ENCODE peak calls at places on chromosomes 7 and 10, in nine cellular contexts. C, G, N, O, H, E, A, Q and L are unnamed samples.

GRCh38 chr7:97022451-97023306 is 2.0 kb downstream of the DLX5 start:
- DNase-seq in C (no peak), G (peak; percentile 9), N (peak; percentile 55), O (no peak), H (no peak), E (no peak), A (peak; percentile 39), Q (no peak), L (no peak)

GRCh38 chr7:78444267-78444666 is 645.7 kb downstream of the PHTF2 start:
- DNase-seq in C (no peak), G (no peak), N (no peak), O (no peak), H (no peak), E (no peak), A (no peak), Q (no peak), L (no peak)

GRCh38 chr7:28329616-28330373 is 82.5 kb upstream of the CREB5 start:
- DNase-seq in C (no peak), G (no peak), N (no peak), O (no peak), H (peak; percentile 41), E (no peak), A (no peak), Q (no peak), L (no peak)

GRCh38 chr7:100481466-100481865 is 2.3 kb upstream of the NYAP1 start:
- DNase-seq in C (no peak), G (no peak), N (no peak), O (no peak), H (no peak), E (no peak), A (no peak), Q (no peak), L (no peak)

GRCh38 chr10:119817991-119818888 is 54.4 kb downstream of the MCMBP start:
- DNase-seq in C (peak; percentile 27), G (peak; percentile 42), N (peak; percentile 76), O (peak; percentile 71), H (peak; percentile 86), E (peak; percentile 50), A (peak; percentile 96), Q (peak; percentile 81), L (peak; percentile 52)

GRCh38 chr10:76354349-76354748 is 922.9 kb downstream of the LRMDA start:
- DNase-seq in C (no peak), G (no peak), N (no peak), O (no peak), H (no peak), E (no peak), A (no peak), Q (no peak), L (no peak)

GRCh38 chr7:85736085-85736484 is 549.2 kb upstream of the SEMA3D start:
- DNase-seq in C (no peak), G (no peak), N (peak; percentile 61), O (no peak), H (no peak), E (no peak), A (no peak), Q (no peak), L (no peak)

GRCh38 chr7:23105086-23105643 is 420 bp upstream of the KLHL7 start:
- DNase-seq in C (no peak), G (no peak), N (no peak), O (no peak), H (no peak), E (no peak), A (no peak), Q (no peak), L (no peak)

GRCh38 chr7:117229350-117229749 is 93.5 kb downstream of the WNT2 start:
- DNase-seq in C (no peak), G (no peak), N (no peak), O (no peak), H (peak; percentile 23), E (no peak), A (no peak), Q (no peak), L (no peak)

GRCh38 chr7:105751054-105751453 is 125.3 kb downstream of the ATXN7L1 start:
- DNase-seq in C (no peak), G (peak; percentile 52), N (no peak), O (no peak), H (no peak), E (no peak), A (no peak), Q (no peak), L (no peak)

GRCh38 chr7:64102656-64103400 is 57.6 kb downstream of the ZNF727 start:
- DNase-seq in C (no peak), G (no peak), N (no peak), O (no peak), H (no peak), E (no peak), A (no peak), Q (peak; percentile 35), L (no peak)

GRCh38 chr10:123135415-123136141 is at the start of gene HMX3:
- DNase-seq in C (no peak), G (no peak), N (no peak), O (no peak), H (no peak), E (no peak), A (peak; percentile 93), Q (no peak), L (no peak)

GRCh38 chr10:955127-955819 is 23.8 kb upstream of the LARP4B start:
- DNase-seq in C (no peak), G (no peak), N (no peak), O (peak; percentile 25), H (no peak), E (no peak), A (no peak), Q (no peak), L (no peak)

GRCh38 chr10:107165007-107165406 is 501 bp upstream of the SORCS1 start:
- DNase-seq in C (no peak), G (no peak), N (no peak), O (no peak), H (no peak), E (no peak), A (peak; percentile 24), Q (no peak), L (no peak)

GRCh38 chr10:5599613-5600520 is 66.5 kb downstream of the ASB13 start:
- DNase-seq in C (no peak), G (no peak), N (no peak), O (no peak), H (no peak), E (no peak), A (peak; percentile 64), Q (no peak), L (no peak)

GRCh38 chr10:124320778-124321432 is 97.8 kb downstream of the OAT start:
- DNase-seq in C (no peak), G (no peak), N (no peak), O (no peak), H (no peak), E (peak; percentile 19), A (peak; percentile 11), Q (no peak), L (no peak)

GRCh38 chr10:26593896-26594295 is 103.6 kb upstream of the PDSS1 start:
- DNase-seq in C (no peak), G (no peak), N (no peak), O (no peak), H (no peak), E (no peak), A (no peak), Q (no peak), L (no peak)

GRCh38 chr7:150755473-150756099 is 18.4 kb downstream of the GIMAP5 start:
- DNase-seq in C (no peak), G (no peak), N (no peak), O (peak; percentile 12), H (no peak), E (no peak), A (no peak), Q (no peak), L (no peak)

GRCh38 chr7:140559410-140559809 is 80.1 kb upstream of the MKRN1 start:
- DNase-seq in C (no peak), G (no peak), N (no peak), O (no peak), H (no peak), E (no peak), A (no peak), Q (peak; percentile 20), L (no peak)

GRCh38 chr10:112379635-112380296 is 5.8 kb downstream of the ACSL5 start:
- DNase-seq in C (no peak), G (no peak), N (no peak), O (no peak), H (no peak), E (peak; percentile 86), A (no peak), Q (no peak), L (no peak)

DNA sequence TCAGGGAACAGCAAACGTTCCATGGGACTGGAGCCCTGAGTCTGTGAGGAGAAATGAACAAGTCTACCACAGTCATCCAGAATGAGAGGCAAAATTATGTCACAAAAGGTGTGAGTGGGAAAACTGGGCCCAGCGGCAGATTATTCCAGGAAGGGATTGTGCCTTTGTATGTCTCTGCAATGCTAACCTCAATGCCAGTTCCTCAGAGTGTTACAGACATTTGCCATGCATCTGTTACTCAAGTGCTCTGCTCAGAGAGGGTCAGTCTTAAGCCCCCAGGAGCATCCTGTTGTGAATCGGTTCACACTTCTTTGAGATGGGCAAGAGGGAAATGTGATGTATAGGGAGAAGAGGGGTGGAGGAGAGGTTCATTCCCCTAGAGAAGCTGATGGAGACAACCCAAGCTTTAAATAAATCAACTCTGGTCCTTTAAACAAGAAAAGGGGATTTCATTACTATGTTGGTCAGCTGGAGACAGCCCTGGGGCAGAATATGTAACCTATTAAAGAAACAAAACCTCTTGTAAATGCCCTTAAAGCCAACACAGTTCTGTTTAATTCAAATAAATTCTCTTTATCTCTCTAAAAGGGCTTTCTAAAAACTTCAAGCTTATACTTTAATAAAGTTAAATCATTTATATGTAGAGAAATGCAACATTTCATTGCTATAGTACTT is 85.9 kb upstream of the GRB10 start:
- DNase-seq in C (no peak), G (no peak), N (no peak), O (no peak), H (peak; percentile 52), E (no peak), A (no peak), Q (no peak), L (no peak)
- TF ChIP-seq CTCF in C (no peak), G (no peak), N (no peak), O (no peak), H (no peak), E (no peak), A (no peak), Q (no peak), L (no peak)

GRCh38 chr7:24964177-24964576 is 15.8 kb downstream of the OSBPL3 start:
- DNase-seq in C (no peak), G (peak; percentile 52), N (no peak), O (no peak), H (no peak), E (no peak), A (no peak), Q (no peak), L (no peak)
- H3K4me1 ChIP-seq in C (peaks cover 9% of the 10 kb centered on the region), G (peaks cover 49% of the 10 kb centered on the region), N (no peaks in the 10 kb centered on the region), O (peaks cover 24% of the 10 kb centered on the region), H (no peaks in the 10 kb centered on the region), E (no peaks in the 10 kb centered on the region), A (peaks cover 11% of the 10 kb centered on the region), Q (no peaks in the 10 kb centered on the region), L (peaks cover 7% of the 10 kb centered on the region)

GRCh38 chr10:101106351-101106750 is 24.7 kb upstream of the TLX1 start:
- DNase-seq in C (no peak), G (no peak), N (no peak), O (no peak), H (no peak), E (no peak), A (no peak), Q (no peak), L (no peak)
- H3K27me3 ChIP-seq in C (no peaks in the 10 kb centered on the region), G (peaks cover 73% of the 10 kb centered on the region), N (no peaks in the 10 kb centered on the region), O (no peaks in the 10 kb centered on the region), H (peaks cover 58% of the 10 kb centered on the region), E (no peaks in the 10 kb centered on the region), A (peaks cover 86% of the 10 kb centered on the region), Q (no peaks in the 10 kb centered on the region), L (peaks cover 94% of the 10 kb centered on the region)

GRCh38 chr10:62804384-62805138 is at the start of gene ADO:
- DNase-seq in C (peak; percentile 80), G (peak; percentile 80), N (peak; percentile 93), O (peak; percentile 84), H (peak; percentile 90), E (peak; percentile 86), A (peak; percentile 96), Q (peak; percentile 84), L (peak; percentile 85)
- TF ChIP-seq CTCF in C (no peak), G (no peak), N (no peak), O (no peak), H (no peak), E (no peak), A (no peak), Q (peak; percentile 26), L (no peak)